ENCODE peak calls at places on chromosome 7, in six cellular contexts. T is hepatocyte, B is heart left ventricle, E is GM23248, V is astrocyte of the cerebellum, U is stomach. Q is an unnamed sample.

GRCh38 chr7:129857313-129857712 is 95.4 kb downstream of the UBE2H start:
- DNase-seq in T (no peak), B (no peak), E (no peak), V (no peak), U (no peak), Q (no peak)

GRCh38 chr7:148819697-148820332 is 64.3 kb downstream of the EZH2 start:
- DNase-seq in T (no peak), B (no peak), E (peak; percentile 52), V (peak; percentile 4), U (no peak), Q (no peak)

GRCh38 chr7:390761-391410 is 100.9 kb downstream of the FOXL3 start:
- DNase-seq in T (no peak), B (peak; percentile 5), E (no peak), V (no peak), U (peak; percentile 20), Q (no peak)

GRCh38 chr7:116601426-116601825 is 70.6 kb upstream of the MET start:
- DNase-seq in T (no peak), B (no peak), E (no peak), V (no peak), U (no peak), Q (no peak)

GRCh38 chr7:79035858-79036257 is 417.6 kb downstream of the MAGI2 start:
- DNase-seq in T (no peak), B (no peak), E (no peak), V (no peak), U (no peak), Q (no peak)

GRCh38 chr7:95240910-95241309 is 83.4 kb downstream of the PON1 start:
- DNase-seq in T (peak; percentile 13), B (no peak), E (no peak), V (no peak), U (no peak), Q (no peak)

GRCh38 chr7:116674508-116675173 is 2.6 kb downstream of the MET start:
- DNase-seq in T (no peak), B (no peak), E (peak; percentile 67), V (no peak), U (no peak), Q (no peak)

GRCh38 chr7:44498230-44498954 is 7.9 kb upstream of the NUDCD3 start:
- DNase-seq in T (no peak), B (no peak), E (peak; percentile 36), V (no peak), U (no peak), Q (no peak)

GRCh38 chr7:4854916-4855315 is 6.9 kb downstream of the PAPOLB start:
- DNase-seq in T (no peak), B (no peak), E (no peak), V (no peak), U (no peak), Q (no peak)

GRCh38 chr7:26684447-26684846 is 179.9 kb downstream of the SKAP2 start:
- DNase-seq in T (no peak), B (no peak), E (no peak), V (no peak), U (no peak), Q (no peak)

GRCh38 chr7:26688388-26688787 is 176.0 kb downstream of the SKAP2 start:
- DNase-seq in T (peak; percentile 36), B (no peak), E (no peak), V (no peak), U (no peak), Q (no peak)

GRCh38 chr7:26685636-26686035 is 178.8 kb downstream of the SKAP2 start:
- DNase-seq in T (no peak), B (no peak), E (no peak), V (no peak), U (no peak), Q (no peak)

GRCh38 chr7:26688936-26689506 is 175.4 kb downstream of the SKAP2 start:
- DNase-seq in T (no peak), B (no peak), E (no peak), V (no peak), U (no peak), Q (no peak)

GRCh38 chr7:26686448-26686981 is 177.9 kb downstream of the SKAP2 start:
- DNase-seq in T (peak; percentile 62), B (no peak), E (peak; percentile 60), V (peak; percentile 18), U (no peak), Q (peak; percentile 15)
- H3K4me3 ChIP-seq in T (no peak overlapping the region), B (no peak overlapping the region), E (no peak overlapping the region), V (no peak overlapping the region), U (no peak overlapping the region), Q (no peak overlapping the region)

GRCh38 chr7:128404143-128404681 is 5.6 kb downstream of the IMPDH1 start:
- DNase-seq in T (no peak), B (no peak), E (no peak), V (no peak), U (peak; percentile 46), Q (no peak)

GRCh38 chr7:128404826-128405344 is 4.9 kb downstream of the IMPDH1 start:
- DNase-seq in T (no peak), B (no peak), E (peak; percentile 64), V (no peak), U (no peak), Q (no peak)

GRCh38 chr7:128405345-128406146 is 4.2 kb downstream of the IMPDH1 start:
- DNase-seq in T (peak; percentile 74), B (peak; percentile 58), E (peak; percentile 75), V (no peak), U (peak; percentile 55), Q (peak; percentile 35)

GRCh38 chr7:128402346-128402745 is 7.4 kb downstream of the IMPDH1 start:
- DNase-seq in T (no peak), B (no peak), E (no peak), V (no peak), U (no peak), Q (no peak)

GRCh38 chr7:128403676-128404075 is 6.1 kb downstream of the IMPDH1 start:
- DNase-seq in T (no peak), B (no peak), E (no peak), V (no peak), U (no peak), Q (no peak)
- H3K4me3 ChIP-seq in T (no peak overlapping the region), B (no peak overlapping the region), E (peak overlapping the region; percentile 80), V (no peak overlapping the region), U (no peak overlapping the region), Q (no peak overlapping the region)

DNA sequence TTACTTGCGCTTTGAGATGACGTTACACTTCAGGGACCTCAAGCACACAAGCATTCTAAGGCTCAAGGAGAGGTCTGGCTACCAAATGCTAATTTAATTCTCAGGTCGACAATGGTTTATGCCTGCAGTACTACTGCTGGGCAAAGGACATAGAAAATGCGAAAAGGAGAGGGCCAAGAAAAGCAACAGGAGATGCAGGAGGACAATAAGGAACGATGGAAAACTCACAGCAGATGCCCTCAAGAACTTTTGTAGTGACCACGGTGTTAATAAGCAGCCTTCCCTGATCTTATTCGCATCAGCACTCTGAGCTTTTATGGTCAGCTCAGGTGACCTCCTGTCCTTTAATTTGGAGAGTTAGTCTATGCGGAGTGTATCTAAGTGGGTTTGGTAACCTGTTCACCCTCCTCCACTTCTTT is 146.3 kb downstream of the GPR85 start:
- DNase-seq in T (no peak), B (no peak), E (no peak), V (no peak), U (no peak), Q (no peak)
- H3K4me3 ChIP-seq in T (peak overlapping the region; percentile 35), B (peak overlapping the region; percentile 89), E (peak overlapping the region; percentile 86), V (peak overlapping the region; percentile 77), U (peak overlapping the region; percentile 85), Q (peak overlapping the region; percentile 78)

GRCh38 chr7:10138087-10138854 is 835.4 kb upstream of the PHF14 start:
- DNase-seq in T (no peak), B (peak; percentile 10), E (no peak), V (no peak), U (no peak), Q (no peak)
- H3K4me3 ChIP-seq in T (no peak overlapping the region), B (no peak overlapping the region), E (no peak overlapping the region), V (no peak overlapping the region), U (no peak overlapping the region), Q (no peak overlapping the region)

DNA sequence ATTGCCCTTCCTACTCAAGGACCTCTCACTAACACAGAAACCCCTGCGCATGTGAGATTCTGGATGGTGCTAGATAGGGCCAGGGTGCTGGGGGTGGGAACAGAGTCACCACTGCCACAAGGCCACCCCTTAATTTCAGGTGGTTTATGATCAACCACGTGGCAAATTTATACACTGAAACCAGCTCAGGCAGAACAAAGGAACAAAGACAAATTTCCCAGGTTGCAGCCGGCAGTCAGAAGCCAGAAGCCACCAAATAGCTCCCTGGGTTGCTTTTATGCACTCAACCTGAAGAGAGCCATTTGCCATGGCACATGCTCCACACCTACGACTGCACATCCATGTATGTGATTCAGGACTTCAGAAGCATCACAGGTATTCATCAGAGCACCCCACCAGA is 2.5 kb downstream of the VOPP1 start:
- DNase-seq in T (no peak), B (no peak), E (no peak), V (no peak), U (no peak), Q (no peak)
- H3K4me3 ChIP-seq in T (no peak overlapping the region), B (peak overlapping the region; percentile 1), E (peak overlapping the region; percentile 85), V (peak overlapping the region; percentile 89), U (no peak overlapping the region), Q (no peak overlapping the region)

GRCh38 chr7:32761451-32762320 is 129.9 kb downstream of the KBTBD2 start:
- DNase-seq in T (no peak), B (no peak), E (peak; percentile 17), V (no peak), U (no peak), Q (no peak)
- H3K4me3 ChIP-seq in T (no peak overlapping the region), B (no peak overlapping the region), E (peak overlapping the region; percentile 66), V (peak overlapping the region; percentile 33), U (no peak overlapping the region), Q (no peak overlapping the region)

GRCh38 chr7:12423995-12424745 is 20.5 kb upstream of the VWDE start:
- DNase-seq in T (no peak), B (no peak), E (no peak), V (no peak), U (no peak), Q (no peak)
- H3K4me3 ChIP-seq in T (no peak overlapping the region), B (no peak overlapping the region), E (peak overlapping the region; percentile 58), V (peak overlapping the region; percentile 4), U (no peak overlapping the region), Q (no peak overlapping the region)

DNA sequence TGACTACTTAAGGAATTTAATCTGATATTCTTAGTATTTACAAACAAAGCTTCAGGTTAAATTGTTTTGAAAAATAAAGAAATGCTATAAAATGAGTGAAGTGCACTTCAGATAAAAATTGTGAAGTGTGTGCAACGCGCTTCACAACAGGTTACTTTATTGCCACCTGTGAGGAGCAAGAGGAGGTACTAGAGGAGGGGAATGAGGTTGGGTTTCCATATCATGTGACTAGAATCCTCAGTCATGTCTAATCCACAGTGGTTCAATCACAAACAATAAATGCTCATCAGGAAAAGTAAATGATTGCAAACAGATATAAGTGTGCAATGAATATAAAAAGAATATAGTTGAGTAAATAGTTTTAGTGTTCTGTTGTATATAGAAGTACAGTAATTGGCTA is 34.5 kb upstream of the CD36 start:
- DNase-seq in T (no peak), B (no peak), E (no peak), V (no peak), U (no peak), Q (no peak)
- H3K4me3 ChIP-seq in T (no peak overlapping the region), B (peak overlapping the region; percentile 48), E (no peak overlapping the region), V (no peak overlapping the region), U (no peak overlapping the region), Q (no peak overlapping the region)

GRCh38 chr7:19143930-19144574 is 1.2 kb downstream of the FERD3L start:
- DNase-seq in T (no peak), B (no peak), E (peak; percentile 7), V (no peak), U (no peak), Q (no peak)
- H3K4me3 ChIP-seq in T (no peak overlapping the region), B (peak overlapping the region; percentile 17), E (peak overlapping the region; percentile 62), V (peak overlapping the region; percentile 16), U (peak overlapping the region; percentile 12), Q (no peak overlapping the region)

Q was measured in Jurkat, Clone E6-1.